ENCODE peak calls at places on chromosomes 11 and 22, in eight cellular contexts. T is left ventricle myocardium inferior, X is foreskin fibroblast, O is heart right ventricle, F is fibroblast of mammary gland, P is choroid plexus epithelial cell, M is epithelial cell of esophagus, I is AG10803. K is an unnamed sample.

GRCh38 chr22:36781656-36782627 is 6.0 kb upstream of the IFT27 start:
- DNase-seq in T (peak; percentile 65), X (peak; percentile 91), O (peak; percentile 69), F (peak; percentile 89), P (peak; percentile 86), M (peak; percentile 76), I (peak; percentile 76), K (peak; percentile 77)

GRCh38 chr11:7775689-7776088 is 21.1 kb downstream of the OR5P2 start:
- DNase-seq in T (no peak), X (no peak), O (no peak), F (no peak), P (no peak), M (peak; percentile 33), I (no peak), K (no peak)

GRCh38 chr11:15650105-15650938 is 535.6 kb downstream of the INSC start:
- DNase-seq in T (peak; percentile 96), X (peak; percentile 87), O (peak; percentile 95), F (peak; percentile 84), P (peak; percentile 93), M (peak; percentile 89), I (peak; percentile 91), K (peak; percentile 96)

GRCh38 chr22:25782831-25783230 is 40.8 kb downstream of the MYO18B start:
- DNase-seq in T (no peak), X (no peak), O (no peak), F (no peak), P (no peak), M (no peak), I (no peak), K (no peak)

GRCh38 chr11:102592634-102593581 is 32.2 kb downstream of the MMP20 start:
- DNase-seq in T (no peak), X (no peak), O (no peak), F (peak; percentile 42), P (peak; percentile 55), M (peak; percentile 53), I (peak; percentile 31), K (peak; percentile 27)

GRCh38 chr11:69166186-69167115 is 10.7 kb downstream of the SMIM38 start:
- DNase-seq in T (peak; percentile 30), X (peak; percentile 65), O (peak; percentile 65), F (peak; percentile 75), P (peak; percentile 92), M (peak; percentile 76), I (peak; percentile 69), K (peak; percentile 82)

GRCh38 chr11:118167906-118168305 is 8.5 kb downstream of the SCN2B start:
- DNase-seq in T (no peak), X (no peak), O (no peak), F (no peak), P (no peak), M (no peak), I (no peak), K (no peak)

GRCh38 chr11:116506446-116506845 is 266.3 kb downstream of the BUD13 start:
- DNase-seq in T (no peak), X (no peak), O (no peak), F (no peak), P (no peak), M (no peak), I (no peak), K (no peak)

GRCh38 chr11:33867566-33867965 is 24.3 kb downstream of the LMO2 start:
- DNase-seq in T (no peak), X (no peak), O (no peak), F (no peak), P (no peak), M (no peak), I (no peak), K (no peak)

DNA sequence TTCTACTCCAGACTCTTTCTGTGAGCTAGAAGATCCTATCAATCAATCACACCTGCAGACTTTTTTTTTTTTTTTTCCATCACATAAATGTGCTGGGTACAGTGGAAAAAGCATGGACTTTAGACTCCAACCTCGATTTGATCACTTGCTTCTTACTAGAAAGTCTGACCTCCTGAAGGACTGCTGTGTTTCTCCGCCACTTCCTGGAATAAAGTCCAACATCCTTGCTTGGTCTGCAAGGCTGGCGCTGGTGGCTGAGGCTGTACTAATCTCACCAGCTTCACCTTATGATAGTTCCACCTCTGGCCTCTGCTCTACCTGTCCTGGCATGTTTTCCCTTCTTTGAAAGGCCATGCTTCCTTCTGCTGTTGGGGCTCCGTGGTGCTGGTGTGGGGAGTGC is 60.9 kb upstream of the SESN3 start:
- DNase-seq in T (no peak), X (no peak), O (no peak), F (no peak), P (no peak), M (peak; percentile 17), I (no peak), K (no peak)
- H3K4me3 ChIP-seq in T (no peak overlapping the region), X (no peak overlapping the region), O (no peak overlapping the region), F (no peak overlapping the region), P (no peak overlapping the region), M (no peak overlapping the region), I (no peak overlapping the region), K (no peak overlapping the region)

DNA sequence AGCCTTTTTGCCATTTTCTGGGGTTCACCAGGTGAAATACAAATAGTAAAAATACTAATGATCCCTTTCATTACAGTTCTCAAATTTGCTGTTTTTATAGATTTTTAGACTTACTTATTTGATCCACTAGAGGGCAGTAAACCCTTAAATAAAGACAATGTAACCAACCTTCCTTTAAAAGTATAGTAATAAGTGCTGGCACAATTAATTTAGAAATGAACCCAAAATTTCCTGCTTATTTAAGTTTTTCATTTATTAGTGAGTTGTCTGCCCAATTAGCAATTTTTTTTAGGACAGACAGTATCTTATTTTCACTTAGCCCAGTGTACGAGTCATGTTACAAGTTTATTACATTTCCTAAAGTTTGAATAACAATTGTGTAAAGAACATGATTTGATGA is 4.7 kb downstream of the DDIAS start:
- DNase-seq in T (no peak), X (peak; percentile 11), O (no peak), F (peak; percentile 46), P (peak; percentile 52), M (peak; percentile 32), I (peak; percentile 50), K (peak; percentile 54)
- TF ChIP-seq CTCF in T (peak; percentile 73), X (peak; percentile 12), O (peak; percentile 81), F (peak; percentile 38), P (peak; percentile 41), M (peak; percentile 26), I (peak; percentile 58), K (peak; percentile 37)

GRCh38 chr22:38081636-38081940 is 2.4 kb downstream of the SLC16A8 start:
- DNase-seq in T (no peak), X (no peak), O (no peak), F (no peak), P (no peak), M (no peak), I (no peak), K (no peak)
- H3K4me3 ChIP-seq in T (peak overlapping the region; percentile 65), X (no peak overlapping the region), O (peak overlapping the region; percentile 27), F (no peak overlapping the region), P (no peak overlapping the region), M (peak overlapping the region; percentile 19), I (no peak overlapping the region), K (peak overlapping the region; percentile 21)

DNA sequence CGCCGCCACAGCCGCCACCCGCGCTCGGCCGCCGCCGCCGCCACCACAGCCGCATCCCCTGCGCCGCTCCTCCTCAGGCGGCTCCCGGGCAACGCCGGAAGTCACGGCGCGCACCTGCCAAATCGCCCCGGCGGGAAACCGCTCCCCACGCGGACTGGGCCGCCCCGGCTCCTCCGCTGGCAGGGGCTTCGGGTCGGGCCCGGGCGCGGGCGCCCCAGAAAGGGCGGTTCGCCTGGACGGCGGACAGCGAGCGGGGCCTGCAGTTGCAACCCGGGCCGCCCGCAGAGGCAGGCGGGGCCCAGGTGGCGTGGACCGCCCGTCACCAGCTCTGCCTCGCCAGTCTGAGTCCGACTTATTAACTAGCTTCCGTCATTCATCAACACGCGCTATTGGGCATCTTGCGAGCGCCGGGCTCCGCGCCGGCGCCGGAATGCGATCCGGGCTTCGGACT is at the start of gene HIRA:
- DNase-seq in T (peak; percentile 84), X (peak; percentile 70), O (peak; percentile 75), F (peak; percentile 69), P (peak; percentile 83), M (peak; percentile 83), I (peak; percentile 69), K (peak; percentile 76)
- TF ChIP-seq CTCF in T (no peak), X (no peak), O (no peak), F (no peak), P (no peak), M (no peak), I (no peak), K (no peak)

DNA sequence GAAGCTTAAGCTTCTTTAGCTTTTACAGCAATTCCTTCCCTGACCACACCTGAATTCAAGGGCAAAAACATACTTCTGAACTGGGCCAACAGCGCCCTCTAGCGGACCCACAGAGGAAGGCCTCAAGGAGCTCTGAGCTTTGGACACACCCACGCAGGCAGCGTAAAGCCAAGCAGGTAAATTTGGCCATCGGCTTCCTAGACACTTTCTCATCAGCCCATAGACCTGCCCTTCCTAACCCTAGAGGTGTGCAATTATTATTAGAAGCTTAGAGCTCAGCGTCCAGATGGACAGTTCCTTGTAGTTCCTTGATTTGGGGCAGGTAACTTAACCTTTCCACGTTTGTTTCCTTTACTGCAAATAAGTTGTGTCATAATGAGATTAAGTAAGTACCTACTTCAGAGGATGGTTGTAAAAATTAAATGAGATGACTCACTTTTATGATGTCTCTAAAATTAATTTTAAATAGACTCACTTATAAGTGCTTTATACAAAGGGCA is 25.7 kb upstream of the HMGXB4 start:
- DNase-seq in T (peak; percentile 33), X (peak; percentile 31), O (peak; percentile 18), F (peak; percentile 68), P (peak; percentile 81), M (peak; percentile 85), I (peak; percentile 52), K (peak; percentile 68)
- H3K4me3 ChIP-seq in T (no peak overlapping the region), X (no peak overlapping the region), O (no peak overlapping the region), F (no peak overlapping the region), P (no peak overlapping the region), M (no peak overlapping the region), I (no peak overlapping the region), K (no peak overlapping the region)

K was measured in fibroblast of villous mesenchyme.